ENCODE peak calls at places on chromosomes 4 and X, in five cellular contexts. E is H54; M is GM12878; L is activated naive CD4-positive, alpha-beta T cell treated with anti-CD3 and anti-CD28 coated beads for 36 hours; C is hippocampal formation. X is an unnamed sample.

GRCh38 chrX:14476169-14476568 is 53.2 kb upstream of the GLRA2 start:
- DNase-seq in E (no peak), M (no peak), L (no peak), C (no peak), X (no peak)

GRCh38 chr4:182925298-182925738 is 8.1 kb upstream of the DCTD start:
- DNase-seq in L (peak; percentile 80), E (peak; percentile 22), M (peak; percentile 47), C (peak; percentile 37), X (peak; percentile 67)

GRCh38 chr4:185566972-185567749 is 31.9 kb upstream of the PDLIM3 start:
- DNase-seq in C (peak; percentile 28), L (no peak), M (no peak), E (no peak), X (no peak)

GRCh38 chrX:40434443-40434842 is 146.3 kb upstream of the ATP6AP2 start:
- DNase-seq in E (no peak), M (no peak), C (no peak), L (no peak), X (no peak)

GRCh38 chr4:22969314-22969896 is 276.7 kb downstream of the GBA3 start:
- DNase-seq in C (no peak), M (no peak), E (no peak), L (no peak), X (no peak)

GRCh38 chrX:39470588-39471155 is 627.1 kb downstream of the BCOR start:
- DNase-seq in L (no peak), C (no peak), E (no peak), M (no peak), X (no peak)

GRCh38 chr4:107561481-107561880 is 158.6 kb downstream of the PAPSS1 start:
- DNase-seq in M (no peak), C (no peak), E (no peak), L (no peak), X (no peak)

GRCh38 chrX:23365541-23365940 is 30.9 kb downstream of the PTCHD1 start:
- DNase-seq in L (no peak), E (no peak), C (no peak), M (no peak), X (no peak)

GRCh38 chr4:129358571-129358970 is 262.6 kb downstream of the C4orf33 start:
- DNase-seq in M (no peak), E (no peak), L (no peak), C (no peak), X (no peak)

GRCh38 chr4:40592034-40592433 is 37.6 kb downstream of the RBM47 start:
- DNase-seq in E (no peak), M (no peak), C (no peak), L (no peak), X (no peak)

GRCh38 chr4:27692098-27692679 is 831.5 kb downstream of the STIM2 start:
- DNase-seq in E (no peak), M (no peak), C (peak; percentile 17), L (no peak), X (no peak)

GRCh38 chr4:169765845-169766244 is 8.1 kb upstream of the HPF1 start:
- DNase-seq in M (no peak), C (no peak), E (no peak), L (no peak), X (no peak)

GRCh38 chr4:3745886-3746656 is 20.1 kb upstream of the ADRA2C start:
- DNase-seq in E (no peak), L (no peak), C (no peak), M (no peak), X (no peak)

GRCh38 chr4:124997907-124998306 is 285.4 kb upstream of the ANKRD50 start:
- DNase-seq in M (no peak), C (no peak), L (no peak), E (no peak), X (no peak)

GRCh38 chr4:78517050-78517652 is 34.4 kb upstream of the ANXA3 start:
- DNase-seq in E (no peak), M (no peak), L (no peak), C (no peak), X (no peak)

GRCh38 chr4:152485726-152486276 is 50.1 kb downstream of the FBXW7 start:
- DNase-seq in E (no peak), M (peak; percentile 86), C (no peak), L (peak; percentile 49), X (peak; percentile 63)

GRCh38 chr4:98642991-98643426 is 15.4 kb downstream of the TSPAN5 start:
- DNase-seq in C (no peak), E (no peak), L (peak; percentile 28), M (no peak), X (no peak)

GRCh38 chrX:12978205-12979010 is 3.5 kb downstream of the TMSB4X start:
- DNase-seq in L (peak; percentile 74), E (no peak), M (no peak), C (peak; percentile 17), X (peak; percentile 83)

GRCh38 chr4:10096201-10096975 is 20.2 kb downstream of the WDR1 start:
- DNase-seq in M (peak; percentile 60), E (peak; percentile 89), L (peak; percentile 90), C (peak; percentile 60), X (no peak)

GRCh38 chr4:122898370-122899150 is 23.8 kb downstream of the NUDT6 start:
- DNase-seq in C (no peak), L (no peak), E (no peak), M (no peak), X (no peak)

GRCh38 chrX:44872319-44872816 is 620 bp upstream of the KDM6A start:
- DNase-seq in C (peak; percentile 24), M (no peak), E (no peak), L (peak; percentile 15), X (no peak)

GRCh38 chr4:3830774-3831528 is 64.8 kb downstream of the ADRA2C start:
- DNase-seq in E (no peak), C (no peak), M (no peak), L (no peak), X (no peak)

GRCh38 chr4:121185960-121186359 is 21.8 kb upstream of the TNIP3 start:
- DNase-seq in C (no peak), M (peak; percentile 21), E (no peak), L (no peak), X (peak; percentile 9)

GRCh38 chr4:46389301-46389761 is 597 bp downstream of the GABRA2 start:
- DNase-seq in C (no peak), E (no peak), L (no peak), M (no peak), X (no peak)

GRCh38 chr4:121192013-121192412 is 27.9 kb upstream of the TNIP3 start:
- DNase-seq in E (no peak), C (no peak), M (no peak), L (no peak), X (no peak)

GRCh38 chr4:123587983-123588494 is 191.4 kb downstream of the SPRY1 start:
- DNase-seq in E (peak; percentile 7), L (no peak), C (no peak), M (no peak), X (no peak)

GRCh38 chr4:52903273-52903672 is 41.2 kb downstream of the RASL11B start:
- DNase-seq in E (no peak), L (no peak), C (no peak), M (no peak), X (no peak)

GRCh38 chr4:7426525-7427171 is 8.1 kb downstream of the PSAPL1 start:
- DNase-seq in E (no peak), C (no peak), M (no peak), L (no peak), X (no peak)

GRCh38 chrX:150837845-150838244 is 60.6 kb downstream of the CD99L2 start:
- DNase-seq in M (no peak), C (no peak), L (no peak), E (no peak), X (no peak)

GRCh38 chr4:88005086-88005485 is 2.3 kb upstream of the PKD2 start:
- DNase-seq in E (no peak), C (no peak), M (no peak), L (no peak), X (no peak)

GRCh38 chr4:161629694-161630441 is 533.9 kb downstream of the FSTL5 start:
- DNase-seq in C (no peak), L (peak; percentile 2), M (no peak), E (no peak), X (no peak)

GRCh38 chr4:151031831-151032605 is 16.9 kb upstream of the LRBA start:
- DNase-seq in E (peak; percentile 51), M (peak; percentile 54), C (no peak), L (peak; percentile 44), X (peak; percentile 43)

GRCh38 chrX:5916945-5917344 is 311.7 kb downstream of the NLGN4X start:
- DNase-seq in L (peak; percentile 4), M (no peak), C (no peak), E (no peak), X (no peak)

GRCh38 chr4:3407930-3408792 is 33.6 kb upstream of the HGFAC start:
- DNase-seq in C (no peak), L (no peak), E (no peak), M (no peak), X (no peak)

GRCh38 chrX:119389214-119389613 is 9.9 kb upstream of the SLC25A43 start:
- DNase-seq in L (no peak), C (no peak), E (no peak), M (no peak), X (no peak)

GRCh38 chrX:10648608-10649007 is 28.2 kb upstream of the MID1 start:
- DNase-seq in C (no peak), L (no peak), E (no peak), M (no peak), X (no peak)

GRCh38 chr4:152795891-152796290 is 16.1 kb downstream of the ARFIP1 start:
- DNase-seq in L (no peak), E (no peak), M (no peak), C (no peak), X (no peak)

GRCh38 chr4:165355900-165356300 is 22.9 kb upstream of the CPE start:
- DNase-seq in L (peak; percentile 29), C (no peak), E (no peak), M (no peak), X (no peak)

X was measured in GM06990.